ENCODE peak calls at places on chromosomes 2 and 18, in nine cellular contexts. G is GM04504, D is GM10248, L is fibroblast of pulmonary artery, I is K562, K is midbrain, B is WERI-Rb-1, H is NCI-H1417, J is heart right ventricle. Y is an unnamed sample.
A peak's percentile ranks its signal among the peaks of the same experiment; 100 is the strongest.

GRCh38 chr2:122960727-122961641 is 1064.1 kb upstream of the CNTNAP5 start:
- DNase-seq in G (no peak), D (no peak), L (peak; percentile 94), I (no peak), K (no peak), B (no peak), H (peak; percentile 71), J (peak; percentile 8), Y (no peak)

GRCh38 chr2:212538156-212539144 is at the start of gene ERBB4:
- DNase-seq in G (no peak), D (peak; percentile 10), L (no peak), I (no peak), K (peak; percentile 53), B (peak; percentile 8), H (no peak), J (peak; percentile 17), Y (no peak)

GRCh38 chr18:58980991-58981390 is 116.3 kb downstream of the ZNF532 start:
- DNase-seq in G (no peak), D (no peak), L (no peak), I (no peak), K (no peak), B (no peak), H (no peak), J (no peak), Y (no peak)

GRCh38 chr18:27688581-27688980 is 488.3 kb downstream of the CDH2 start:
- DNase-seq in G (no peak), D (no peak), L (no peak), I (no peak), K (no peak), B (no peak), H (no peak), J (no peak), Y (no peak)

GRCh38 chr2:25303517-25304338 is 38.0 kb downstream of the DNMT3A start:
- DNase-seq in G (no peak), D (no peak), L (no peak), I (no peak), K (no peak), B (peak; percentile 76), H (no peak), J (no peak), Y (no peak)

GRCh38 chr18:6994719-6995430 is 122.7 kb downstream of the LAMA1 start:
- DNase-seq in G (peak; percentile 3), D (no peak), L (no peak), I (no peak), K (no peak), B (no peak), H (no peak), J (no peak), Y (no peak)

GRCh38 chr18:58640428-58640805 is 11.5 kb upstream of the ALPK2 start:
- DNase-seq in G (no peak), D (no peak), L (no peak), I (no peak), K (no peak), B (no peak), H (no peak), J (no peak), Y (no peak)

GRCh38 chr2:168397629-168398028 is 58.4 kb upstream of the CERS6 start:
- DNase-seq in G (no peak), D (no peak), L (no peak), I (no peak), K (no peak), B (no peak), H (no peak), J (no peak), Y (no peak)

GRCh38 chr2:119218478-119219064 is 5.1 kb upstream of the STEAP3 start:
- DNase-seq in G (peak; percentile 40), D (no peak), L (peak; percentile 75), I (peak; percentile 58), K (no peak), B (peak; percentile 82), H (peak; percentile 78), J (peak; percentile 58), Y (peak; percentile 21)

GRCh38 chr2:76323381-76323780 is 612.7 kb upstream of the GCFC2 start:
- DNase-seq in G (no peak), D (no peak), L (no peak), I (no peak), K (no peak), B (no peak), H (no peak), J (no peak), Y (peak; percentile 69)

GRCh38 chr18:36993068-36993467 is 164.1 kb downstream of the KIAA1328 start:
- DNase-seq in G (peak; percentile 26), D (no peak), L (peak; percentile 70), I (no peak), K (no peak), B (no peak), H (no peak), J (no peak), Y (no peak)

GRCh38 chr2:71277536-71278103 is 50.7 kb upstream of the PAIP2B start:
- DNase-seq in G (no peak), D (peak; percentile 28), L (peak; percentile 21), I (peak; percentile 15), K (peak; percentile 85), B (peak; percentile 88), H (peak; percentile 2), J (peak; percentile 67), Y (peak; percentile 78)

GRCh38 chr18:54257015-54257414 is 12.3 kb upstream of the POLI start:
- DNase-seq in G (no peak), D (no peak), L (peak; percentile 70), I (no peak), K (no peak), B (no peak), H (no peak), J (no peak), Y (no peak)

GRCh38 chr18:25962919-25963318 is 127.5 kb downstream of the SS18 start:
- DNase-seq in G (no peak), D (no peak), L (no peak), I (no peak), K (no peak), B (no peak), H (no peak), J (no peak), Y (no peak)

GRCh38 chr2:46257980-46258379 is 39.2 kb upstream of the EPAS1 start:
- DNase-seq in G (no peak), D (no peak), L (no peak), I (no peak), K (no peak), B (no peak), H (no peak), J (no peak), Y (no peak)

GRCh38 chr18:58049000-58049688 is 5.1 kb downstream of the NEDD4L start:
- DNase-seq in G (no peak), D (no peak), L (no peak), I (no peak), K (peak; percentile 36), B (no peak), H (peak; percentile 38), J (no peak), Y (no peak)

GRCh38 chr2:179218848-179219594 is 45.6 kb downstream of the SESTD1 start:
- DNase-seq in G (peak; percentile 42), D (peak; percentile 63), L (peak; percentile 93), I (peak; percentile 30), K (peak; percentile 85), B (peak; percentile 57), H (peak; percentile 40), J (peak; percentile 69), Y (peak; percentile 74)

GRCh38 chr2:148813603-148814065 is 61.4 kb upstream of the KIF5C start:
- DNase-seq in G (no peak), D (peak; percentile 87), L (no peak), I (peak; percentile 49), K (no peak), B (no peak), H (no peak), J (no peak), Y (no peak)

GRCh38 chr2:172056293-172056692 is 29.0 kb upstream of the DLX1 start:
- DNase-seq in G (no peak), D (no peak), L (no peak), I (no peak), K (no peak), B (no peak), H (no peak), J (no peak), Y (no peak)

GRCh38 chr2:188050716-188051115 is 241.0 kb upstream of the GULP1 start:
- DNase-seq in G (peak; percentile 20), D (no peak), L (no peak), I (no peak), K (no peak), B (no peak), H (no peak), J (no peak), Y (no peak)

GRCh38 chr2:201698588-201699226 is at the start of gene MPP4:
- DNase-seq in G (peak; percentile 60), D (no peak), L (peak; percentile 33), I (no peak), K (no peak), B (peak; percentile 59), H (no peak), J (no peak), Y (peak; percentile 26)

GRCh38 chr2:111168528-111168929 is 47.8 kb downstream of the BCL2L11 start:
- DNase-seq in G (peak; percentile 48), D (peak; percentile 52), L (peak; percentile 59), I (peak; percentile 88), K (no peak), B (no peak), H (no peak), J (peak; percentile 36), Y (peak; percentile 12)

Y was measured in SK-N-DZ.